ENCODE peak calls at places on chromosomes 7 and 10, in five cellular contexts. I is breast epithelium, X is stomach, Y is Peyer's patch, O is HepG2. M is an unnamed sample.

GRCh38 chr10:122363722-122364463 is 10.6 kb upstream of the PLEKHA1 start:
- DNase-seq in X (no peak), I (no peak), O (no peak), Y (no peak), M (no peak)

GRCh38 chr7:105990726-105991465 is 27.8 kb downstream of the CDHR3 start:
- DNase-seq in O (no peak), Y (no peak), I (no peak), X (no peak), M (no peak)

GRCh38 chr10:58435297-58435696 is 50.1 kb downstream of the TFAM start:
- DNase-seq in X (no peak), Y (peak; percentile 54), I (no peak), O (peak; percentile 44), M (no peak)

GRCh38 chr7:4888161-4888560 is 4.6 kb upstream of the RADIL start:
- DNase-seq in I (no peak), X (no peak), O (no peak), Y (no peak), M (no peak)

GRCh38 chr7:146922777-146923176 is 806.2 kb downstream of the CNTNAP2 start:
- DNase-seq in I (no peak), Y (no peak), X (no peak), O (no peak), M (no peak)

GRCh38 chr7:120856621-120857352 is 1.2 kb downstream of the TSPAN12 start:
- DNase-seq in O (peak; percentile 18), X (no peak), I (no peak), Y (peak; percentile 53), M (peak; percentile 55)

GRCh38 chr10:87842776-87843497 is 20.4 kb downstream of the KLLN start:
- DNase-seq in X (no peak), I (no peak), Y (no peak), O (peak; percentile 60), M (no peak)

GRCh38 chr7:148521271-148521670 is 69.3 kb upstream of the C7orf33 start:
- DNase-seq in Y (no peak), I (no peak), O (no peak), X (no peak), M (no peak)

GRCh38 chr7:22137026-22137425 is 191.3 kb upstream of the CDCA7L start:
- DNase-seq in I (no peak), O (no peak), Y (no peak), X (no peak), M (no peak)

GRCh38 chr7:11104578-11104977 is 130.9 kb downstream of the PHF14 start:
- DNase-seq in O (no peak), Y (no peak), X (no peak), I (no peak), M (no peak)

GRCh38 chr7:33910756-33911155 is 5.4 kb downstream of the BMPER start:
- DNase-seq in O (no peak), Y (no peak), X (no peak), I (no peak), M (no peak)

GRCh38 chr10:71712572-71713134 is 6.9 kb downstream of the C10orf105 start:
- DNase-seq in X (no peak), I (no peak), O (no peak), Y (no peak), M (no peak)

GRCh38 chr7:113331155-113331898 is 213.0 kb upstream of the SMIM30 start:
- DNase-seq in Y (no peak), X (no peak), O (peak; percentile 3), I (no peak), M (peak; percentile 11)

GRCh38 chr7:27576360-27576944 is 86.2 kb downstream of the HIBADH start:
- DNase-seq in I (no peak), Y (no peak), X (no peak), O (peak; percentile 21), M (no peak)

GRCh38 chr10:79381804-79382221 is 34.5 kb downstream of the PPIF start:
- DNase-seq in O (peak; percentile 76), X (peak; percentile 40), I (peak; percentile 71), Y (peak; percentile 69), M (peak; percentile 44)

GRCh38 chr10:5416981-5417380 is 4.6 kb downstream of the NET1 start:
- DNase-seq in O (no peak), X (no peak), Y (no peak), I (no peak), M (no peak)

GRCh38 chr7:138004936-138005335 is 3.0 kb upstream of the CREB3L2 start:
- DNase-seq in X (no peak), O (no peak), I (no peak), Y (no peak), M (no peak)

GRCh38 chr7:83365746-83366145 is 203.1 kb upstream of the PCLO start:
- DNase-seq in O (no peak), Y (no peak), I (no peak), X (no peak), M (no peak)

GRCh38 chr10:110993024-110993693 is 73.8 kb downstream of the SHOC2 start:
- DNase-seq in I (no peak), X (no peak), Y (no peak), O (no peak), M (no peak)

GRCh38 chr7:108063520-108063933 is 60.6 kb upstream of the LAMB1 start:
- DNase-seq in O (peak; percentile 28), Y (no peak), I (no peak), X (peak; percentile 32), M (peak; percentile 42)

GRCh38 chr7:77791336-77791735 is 6.9 kb downstream of the TMEM60 start:
- DNase-seq in I (no peak), Y (no peak), X (no peak), O (no peak), M (no peak)

GRCh38 chr10:23281044-23281433 is 63.6 kb downstream of the C10orf67 start:
- DNase-seq in Y (no peak), O (no peak), I (no peak), X (no peak), M (no peak)

GRCh38 chr7:93973134-93973533 is 31.0 kb downstream of the BET1 start:
- DNase-seq in X (no peak), O (no peak), Y (no peak), I (no peak), M (no peak)

GRCh38 chr10:60282771-60283353 is 106.8 kb downstream of the ANK3 start:
- DNase-seq in Y (no peak), X (no peak), I (no peak), O (peak; percentile 66), M (peak; percentile 54)

GRCh38 chr10:23910296-23910695 is 298.6 kb upstream of the KIAA1217 start:
- DNase-seq in I (no peak), Y (no peak), O (no peak), X (no peak), M (no peak)

GRCh38 chr10:79096514-79096913 is 27.7 kb downstream of the ZMIZ1 start:
- DNase-seq in Y (no peak), X (no peak), I (no peak), O (no peak), M (no peak)

GRCh38 chr7:133846203-133846945 is 280.8 kb upstream of the LRGUK start:
- DNase-seq in X (no peak), I (no peak), Y (no peak), O (no peak), M (no peak)

GRCh38 chr7:33423646-33424020 is 294.3 kb downstream of the BBS9 start:
- DNase-seq in O (peak; percentile 16), X (no peak), I (no peak), Y (no peak), M (no peak)

GRCh38 chr10:131900350-131901152 is at the start of gene PPP2R2D:
- DNase-seq in O (peak; percentile 87), I (peak; percentile 95), X (peak; percentile 96), Y (peak; percentile 98), M (peak; percentile 97)
- TF ChIP-seq POLR2A in O (peak; percentile 84), I (peak; percentile 46), X (no peak), Y (peak; percentile 75), M (peak; percentile 88)

DNA sequence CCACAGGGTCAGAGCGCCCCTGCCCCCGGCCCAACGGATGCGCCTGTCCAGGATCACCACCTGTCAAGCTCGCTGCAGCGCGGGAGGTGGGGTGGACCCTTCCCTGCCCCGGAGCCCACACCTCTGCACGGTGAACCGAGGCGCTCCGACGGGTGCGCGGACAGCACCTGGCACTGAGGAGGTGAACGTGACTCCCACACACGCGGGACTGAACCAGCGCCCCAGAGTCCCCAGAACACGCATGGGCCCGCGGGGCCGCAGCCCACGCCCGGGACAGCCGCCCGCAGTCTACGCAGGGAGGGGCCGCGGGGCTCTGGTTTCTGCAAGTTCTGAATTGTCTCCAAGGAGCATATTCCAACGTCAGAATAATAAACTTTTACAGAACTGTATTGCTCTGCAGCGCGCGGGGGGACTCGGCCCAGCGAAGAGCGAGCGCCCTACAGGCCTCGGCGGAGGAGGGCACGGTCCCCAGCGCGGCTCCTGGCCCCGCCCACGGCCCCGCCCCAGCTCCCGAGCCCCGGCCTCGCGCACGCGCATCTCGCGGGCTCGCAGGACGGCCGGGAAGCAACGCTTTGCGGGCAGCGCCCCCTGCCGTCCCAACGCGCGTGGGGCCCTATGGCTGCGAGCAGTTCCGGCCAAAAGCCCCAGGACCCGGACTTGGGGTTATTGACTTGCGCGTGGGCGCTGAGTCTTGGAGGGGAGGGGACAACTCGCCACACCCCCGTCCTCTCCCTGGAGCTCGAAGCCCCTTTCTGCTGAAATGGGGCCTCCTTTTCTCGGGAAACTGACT is 29.7 kb downstream of the OAT start:
- DNase-seq in I (peak; percentile 79), X (peak; percentile 95), Y (peak; percentile 95), O (peak; percentile 65), M (peak; percentile 88)
- H3K27ac ChIP-seq in I (peak overlapping the region; percentile 25), X (peak overlapping the region; percentile 12), Y (no peak overlapping the region), O (no peak overlapping the region), M (no peak overlapping the region)

DNA sequence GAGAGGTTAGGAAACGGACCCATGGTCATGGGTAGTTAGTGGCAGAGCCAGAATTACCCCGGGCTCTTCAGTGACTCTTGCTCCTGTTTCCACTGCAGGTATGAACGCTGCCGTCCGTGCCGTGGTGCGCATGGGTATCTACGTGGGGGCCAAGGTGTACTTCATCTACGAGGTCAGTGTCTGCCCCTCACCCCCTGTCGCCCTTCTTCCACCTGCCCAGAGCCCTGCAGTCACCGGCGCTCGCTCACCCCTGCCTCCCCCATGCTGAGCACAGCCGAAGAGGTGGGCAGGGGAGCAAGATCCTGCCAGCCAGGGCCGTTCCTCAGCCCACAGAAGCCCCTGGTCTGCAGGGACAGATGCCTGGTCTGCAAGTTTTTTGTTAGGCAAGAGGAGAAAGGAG is 14.9 kb downstream of the PFKP start:
- DNase-seq in I (no peak), O (no peak), X (no peak), Y (no peak), M (no peak)
- H3K36me3 ChIP-seq in I (no peaks in the 10 kb centered on the region), O (no peaks in the 10 kb centered on the region), X (peaks cover 33% of the 10 kb centered on the region), Y (no peaks in the 10 kb centered on the region), M (no peaks in the 10 kb centered on the region)

DNA sequence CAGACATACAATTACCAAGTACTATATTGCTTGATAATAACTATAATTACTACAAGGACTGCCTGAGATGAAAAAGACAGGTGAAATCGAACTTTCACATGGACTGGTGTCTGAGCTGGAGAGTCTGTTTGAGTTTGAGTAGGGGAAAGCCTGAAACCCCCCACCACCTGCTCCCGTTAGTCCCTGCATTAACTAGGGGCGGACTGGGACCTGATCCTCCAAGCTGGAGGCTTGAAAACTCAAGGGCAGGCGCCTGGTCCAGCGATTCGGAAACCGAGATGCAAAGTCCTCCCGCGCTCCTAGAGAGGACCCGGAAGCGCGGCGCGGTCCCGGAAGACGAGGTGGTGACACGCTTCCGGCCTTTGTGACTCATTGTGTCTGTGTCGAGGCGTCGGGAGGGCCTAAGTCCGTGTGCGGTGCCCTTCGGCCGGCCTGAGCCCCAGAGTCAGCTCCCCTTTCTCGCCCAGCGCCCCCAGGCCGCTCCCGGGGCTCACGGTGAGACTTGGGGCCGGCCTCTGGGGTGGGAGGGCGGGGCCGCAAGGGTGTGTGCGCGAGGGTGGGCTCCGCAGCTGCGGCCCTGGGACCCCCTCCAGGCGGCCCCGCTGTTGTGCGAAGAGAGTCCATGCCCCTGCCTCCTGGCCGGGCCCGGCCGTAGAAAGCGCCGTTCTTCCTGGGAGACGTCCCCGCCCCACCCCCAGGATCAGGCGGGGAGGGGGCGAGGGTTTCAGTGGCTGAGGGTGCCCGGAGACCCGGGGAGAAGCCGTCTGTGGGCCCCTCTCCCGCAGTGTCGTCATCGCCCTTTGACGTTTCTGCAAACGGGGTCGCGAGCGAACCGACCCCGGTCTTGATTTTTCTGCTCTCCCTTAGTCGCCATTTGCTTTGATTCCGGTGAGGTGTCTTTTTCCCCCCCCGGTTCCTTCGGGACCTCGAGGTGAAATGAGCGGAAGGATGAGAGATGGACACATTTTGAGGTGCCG is at the start of gene ZKSCAN1:
- DNase-seq in Y (peak; percentile 94), O (peak; percentile 91), X (peak; percentile 92), I (peak; percentile 84), M (peak; percentile 93)
- TF ChIP-seq POLR2A in Y (peak; percentile 78), O (peak; percentile 85), X (no peak), I (peak; percentile 77), M (peak; percentile 83)